ENCODE peak calls at places on chromosomes 4 and X, in seven cellular contexts. G is stimulated activated CD8-positive, alpha-beta memory T cell treated with anti-CD3 and anti-CD28 coated beads, Interleukin-4, amount 100 ng/mL, for 1 hour; C is GM13976; Q is EH; X is activated CD8-positive, alpha-beta memory T cell treated with anti-CD3 and anti-CD28 coated beads for 1 hour; Y is epithelial cell of proximal tubule; M is stimulated activated naive CD4-positive, alpha-beta T cell. K is an unnamed sample.

GRCh38 chr4:26248647-26249046 is 72.2 kb upstream of the RBPJ start:
- DNase-seq in G (no peak), C (no peak), Q (peak), X (no peak), Y (no peak), M (no peak), K (no peak)

GRCh38 chrX:40736170-40736505 is 796 bp upstream of the MED14 start:
- DNase-seq in G (peak), C (no peak), Q (no peak), X (no peak), Y (no peak), M (no peak), K (no peak)

GRCh38 chrX:7330971-7331746 is 183.2 kb upstream of the PUDP start:
- DNase-seq in G (no peak), C (no peak), Q (peak), X (no peak), Y (no peak), M (no peak), K (no peak)

GRCh38 chr4:19486400-19486799 is 765.3 kb upstream of the SLIT2 start:
- DNase-seq in G (no peak), C (no peak), Q (no peak), X (no peak), Y (peak), M (no peak), K (no peak)

GRCh38 chr4:2954358-2955185 is 8.6 kb downstream of the NOP14 start:
- DNase-seq in G (no peak), C (peak), Q (no peak), X (no peak), Y (no peak), M (peak), K (no peak)

GRCh38 chr4:34850426-34850825 is 1393.9 kb downstream of the ARAP2 start:
- DNase-seq in G (no peak), C (no peak), Q (peak), X (no peak), Y (no peak), M (no peak), K (no peak)

GRCh38 chr4:39559641-39560040 is 32.4 kb upstream of the UGDH start:
- DNase-seq in G (no peak), C (no peak), Q (peak), X (no peak), Y (no peak), M (no peak), K (no peak)

GRCh38 chr4:79922011-79922410 is 151.0 kb downstream of the ANTXR2 start:
- DNase-seq in G (no peak), C (no peak), Q (no peak), X (no peak), Y (no peak), M (no peak), K (no peak)

GRCh38 chr4:8599657-8600056 is 7.1 kb downstream of the CPZ start:
- DNase-seq in G (no peak), C (no peak), Q (peak), X (no peak), Y (no peak), M (no peak), K (no peak)

GRCh38 chrX:30181353-30181752 is 34.0 kb upstream of the MAGEB2 start:
- DNase-seq in G (no peak), C (peak), Q (no peak), X (no peak), Y (no peak), M (no peak), K (no peak)

GRCh38 chr4:138398297-138398696 is 156.1 kb upstream of the SLC7A11 start:
- DNase-seq in G (no peak), C (no peak), Q (no peak), X (no peak), Y (no peak), M (no peak), K (no peak)

GRCh38 chrX:110082156-110082555 is 79.2 kb downstream of the TMEM164 start:
- DNase-seq in G (no peak), C (no peak), Q (peak), X (no peak), Y (no peak), M (no peak), K (peak)

GRCh38 chrX:135112096-135112729 is 8.1 kb downstream of the ETDB start:
- DNase-seq in G (no peak), C (no peak), Q (peak), X (no peak), Y (no peak), M (peak), K (no peak)

GRCh38 chr4:7146764-7147071 is 45.6 kb upstream of the SORCS2 start:
- DNase-seq in G (no peak), C (no peak), Q (no peak), X (no peak), Y (no peak), M (no peak), K (no peak)

GRCh38 chr4:145531193-145531592 is 49.5 kb downstream of the SMAD1 start:
- DNase-seq in G (no peak), C (no peak), Q (no peak), X (no peak), Y (no peak), M (no peak), K (no peak)

GRCh38 chr4:112511294-112512118 is 4.5 kb downstream of the NEUROG2 start:
- DNase-seq in G (no peak), C (no peak), Q (no peak), X (no peak), Y (no peak), M (no peak), K (no peak)

GRCh38 chrX:152861116-152861515 is 30.3 kb downstream of the NSDHL start:
- DNase-seq in G (no peak), C (no peak), Q (peak), X (no peak), Y (peak), M (no peak), K (no peak)

GRCh38 chr4:6706173-6706572 is 3.5 kb downstream of the MRFAP1L1 start:
- DNase-seq in G (no peak), C (no peak), Q (no peak), X (no peak), Y (no peak), M (no peak), K (no peak)

GRCh38 chrX:153517421-153517820 is at the start of gene ATP2B3:
- DNase-seq in G (no peak), C (no peak), Q (no peak), X (no peak), Y (no peak), M (no peak), K (no peak)

GRCh38 chr4:115529126-115529525 is 415.7 kb upstream of the NDST4 start:
- DNase-seq in G (no peak), C (no peak), Q (no peak), X (no peak), Y (no peak), M (no peak), K (no peak)

GRCh38 chr4:122309988-122310626 is 68.7 kb upstream of the ADAD1 start:
- DNase-seq in G (no peak), C (no peak), Q (peak), X (no peak), Y (no peak), M (peak), K (no peak)

GRCh38 chr4:69697536-69697935 is 44.5 kb upstream of the UGT2A1 start:
- DNase-seq in G (no peak), C (no peak), Q (no peak), X (no peak), Y (no peak), M (no peak), K (peak)

GRCh38 chrX:104284407-104285000 is 29.8 kb upstream of the ESX1 start:
- DNase-seq in G (no peak), C (no peak), Q (peak), X (no peak), Y (no peak), M (no peak), K (no peak)

GRCh38 chrX:129781134-129782014 is 1.6 kb downstream of the SASH3 start:
- DNase-seq in G (peak), C (peak), Q (no peak), X (peak), Y (no peak), M (peak), K (no peak)